ENCODE peak calls at places on chromosomes 13 and 19, in seven cellular contexts. One of them, this sample, is unnamed.

GRCh38 chr19:33194527-33194883 is 375 bp downstream of the LRP3 start:
- DNase-seq in activated T-cell treated with anti-CD3 and anti-CD28 coated beads for 1 hour: no peak
- DNase-seq in smooth muscle cell of the brain vasculature: no peak
- DNase-seq in PC-3: no peak
- DNase-seq in SK-MEL-5: no peak
- DNase-seq in uterus: no peak
- DNase-seq in AG09319: no peak
- DNase-seq in this sample: no peak

GRCh38 chr13:21749410-21749809 is 78.5 kb downstream of the FGF9 start:
- DNase-seq in smooth muscle cell of the brain vasculature: no peak
- DNase-seq in SK-MEL-5: no peak
- DNase-seq in AG09319: no peak
- DNase-seq in PC-3: peak
- DNase-seq in activated T-cell treated with anti-CD3 and anti-CD28 coated beads for 1 hour: no peak
- DNase-seq in uterus: no peak
- DNase-seq in this sample: peak

GRCh38 chr19:34082289-34083077 is 89.8 kb upstream of the LSM14A start:
- DNase-seq in SK-MEL-5: no peak
- DNase-seq in uterus: no peak
- DNase-seq in AG09319: no peak
- DNase-seq in PC-3: no peak
- DNase-seq in activated T-cell treated with anti-CD3 and anti-CD28 coated beads for 1 hour: no peak
- DNase-seq in smooth muscle cell of the brain vasculature: no peak
- DNase-seq in this sample: no peak

GRCh38 chr19:46180701-46181385 is 32.8 kb downstream of the IGFL2 start:
- DNase-seq in PC-3: peak
- DNase-seq in uterus: no peak
- DNase-seq in AG09319: no peak
- DNase-seq in smooth muscle cell of the brain vasculature: no peak
- DNase-seq in SK-MEL-5: no peak
- DNase-seq in activated T-cell treated with anti-CD3 and anti-CD28 coated beads for 1 hour: no peak
- DNase-seq in this sample: peak

GRCh38 chr19:41219924-41220567 is 1.0 kb downstream of the AXL start:
- DNase-seq in SK-MEL-5: no peak
- DNase-seq in smooth muscle cell of the brain vasculature: no peak
- DNase-seq in PC-3: peak
- DNase-seq in AG09319: no peak
- DNase-seq in activated T-cell treated with anti-CD3 and anti-CD28 coated beads for 1 hour: no peak
- DNase-seq in uterus: peak
- DNase-seq in this sample: peak

GRCh38 chr19:37817180-37817911 is 38.0 kb upstream of the ZNF573 start:
- DNase-seq in uterus: peak
- DNase-seq in smooth muscle cell of the brain vasculature: no peak
- DNase-seq in AG09319: peak
- DNase-seq in activated T-cell treated with anti-CD3 and anti-CD28 coated beads for 1 hour: peak
- DNase-seq in PC-3: no peak
- DNase-seq in SK-MEL-5: no peak
- DNase-seq in this sample: no peak

GRCh38 chr13:59458908-59459579 is 704.7 kb downstream of the DIAPH3 start:
- DNase-seq in smooth muscle cell of the brain vasculature: peak
- DNase-seq in SK-MEL-5: no peak
- DNase-seq in AG09319: peak
- DNase-seq in PC-3: peak
- DNase-seq in uterus: no peak
- DNase-seq in activated T-cell treated with anti-CD3 and anti-CD28 coated beads for 1 hour: no peak
- DNase-seq in this sample: no peak

GRCh38 chr13:73307481-73307880 is 248.7 kb downstream of the KLF5 start:
- DNase-seq in uterus: no peak
- DNase-seq in smooth muscle cell of the brain vasculature: no peak
- DNase-seq in SK-MEL-5: no peak
- DNase-seq in activated T-cell treated with anti-CD3 and anti-CD28 coated beads for 1 hour: no peak
- DNase-seq in AG09319: no peak
- DNase-seq in PC-3: peak
- DNase-seq in this sample: no peak

GRCh38 chr13:85772379-85772778 is 26.8 kb downstream of the SLITRK6 start:
- DNase-seq in uterus: no peak
- DNase-seq in PC-3: peak
- DNase-seq in activated T-cell treated with anti-CD3 and anti-CD28 coated beads for 1 hour: no peak
- DNase-seq in smooth muscle cell of the brain vasculature: no peak
- DNase-seq in SK-MEL-5: peak
- DNase-seq in AG09319: no peak
- DNase-seq in this sample: peak